ENCODE peak calls at places on chromosome 21, in nine cellular contexts. One of them, this sample, is unnamed.

GRCh38 chr21:28675265-28676041 is 317.2 kb downstream of the LTN1 start:
- DNase-seq in adrenal gland: no peak
- DNase-seq in K562: no peak
- DNase-seq in heart right ventricle: no peak
- DNase-seq in small intestine: no peak
- DNase-seq in hepatocyte: no peak
- DNase-seq in breast epithelium: no peak
- DNase-seq in body of pancreas: no peak
- DNase-seq in GM12865: no peak
- DNase-seq in this sample: no peak

GRCh38 chr21:31198575-31198974 is 145.5 kb downstream of the TIAM1 start:
- DNase-seq in GM12865: peak
- DNase-seq in small intestine: peak
- DNase-seq in K562: peak
- DNase-seq in body of pancreas: peak
- DNase-seq in breast epithelium: no peak
- DNase-seq in adrenal gland: no peak
- DNase-seq in heart right ventricle: no peak
- DNase-seq in hepatocyte: peak
- DNase-seq in this sample: no peak

GRCh38 chr21:27545754-27546349 is 579.0 kb upstream of the ADAMTS5 start:
- DNase-seq in small intestine: no peak
- DNase-seq in K562: no peak
- DNase-seq in hepatocyte: no peak
- DNase-seq in heart right ventricle: no peak
- DNase-seq in adrenal gland: no peak
- DNase-seq in body of pancreas: no peak
- DNase-seq in GM12865: no peak
- DNase-seq in breast epithelium: no peak
- DNase-seq in this sample: no peak

GRCh38 chr21:28207776-28208175 is 784.9 kb downstream of the LTN1 start:
- DNase-seq in small intestine: no peak
- DNase-seq in breast epithelium: no peak
- DNase-seq in heart right ventricle: no peak
- DNase-seq in body of pancreas: no peak
- DNase-seq in GM12865: no peak
- DNase-seq in K562: no peak
- DNase-seq in hepatocyte: no peak
- DNase-seq in adrenal gland: no peak
- DNase-seq in this sample: no peak

GRCh38 chr21:26077523-26077922 is 93.0 kb downstream of the APP start:
- DNase-seq in heart right ventricle: no peak
- DNase-seq in adrenal gland: no peak
- DNase-seq in breast epithelium: no peak
- DNase-seq in GM12865: no peak
- DNase-seq in hepatocyte: peak
- DNase-seq in K562: no peak
- DNase-seq in body of pancreas: no peak
- DNase-seq in small intestine: no peak
- DNase-seq in this sample: no peak

GRCh38 chr21:42570841-42571387 is 57.3 kb downstream of the SLC37A1 start:
- DNase-seq in K562: no peak
- DNase-seq in small intestine: peak
- DNase-seq in breast epithelium: peak
- DNase-seq in body of pancreas: peak
- DNase-seq in adrenal gland: peak
- DNase-seq in heart right ventricle: no peak
- DNase-seq in GM12865: no peak
- DNase-seq in hepatocyte: no peak
- DNase-seq in this sample: peak

GRCh38 chr21:28540514-28540913 is 452.2 kb downstream of the LTN1 start:
- DNase-seq in K562: no peak
- DNase-seq in small intestine: no peak
- DNase-seq in hepatocyte: no peak
- DNase-seq in body of pancreas: no peak
- DNase-seq in heart right ventricle: no peak
- DNase-seq in adrenal gland: no peak
- DNase-seq in breast epithelium: no peak
- DNase-seq in GM12865: no peak
- DNase-seq in this sample: no peak

GRCh38 chr21:15669247-15669646 is 60.5 kb upstream of the USP25 start:
- DNase-seq in breast epithelium: no peak
- DNase-seq in K562: no peak
- DNase-seq in hepatocyte: no peak
- DNase-seq in GM12865: no peak
- DNase-seq in small intestine: no peak
- DNase-seq in adrenal gland: no peak
- DNase-seq in heart right ventricle: no peak
- DNase-seq in body of pancreas: no peak
- DNase-seq in this sample: peak

GRCh38 chr21:15904389-15904788 is 174.6 kb downstream of the USP25 start:
- DNase-seq in heart right ventricle: no peak
- DNase-seq in adrenal gland: no peak
- DNase-seq in body of pancreas: no peak
- DNase-seq in small intestine: no peak
- DNase-seq in breast epithelium: no peak
- DNase-seq in GM12865: no peak
- DNase-seq in K562: no peak
- DNase-seq in hepatocyte: no peak
- DNase-seq in this sample: no peak

GRCh38 chr21:20739421-20739820 is 258.8 kb upstream of the NCAM2 start:
- DNase-seq in GM12865: peak
- DNase-seq in body of pancreas: no peak
- DNase-seq in small intestine: no peak
- DNase-seq in heart right ventricle: no peak
- DNase-seq in hepatocyte: no peak
- DNase-seq in breast epithelium: no peak
- DNase-seq in adrenal gland: no peak
- DNase-seq in K562: peak
- DNase-seq in this sample: peak

GRCh38 chr21:25960423-25960822 is 210.1 kb downstream of the APP start:
- DNase-seq in body of pancreas: no peak
- DNase-seq in hepatocyte: peak
- DNase-seq in breast epithelium: no peak
- DNase-seq in GM12865: no peak
- DNase-seq in adrenal gland: no peak
- DNase-seq in small intestine: no peak
- DNase-seq in K562: no peak
- DNase-seq in heart right ventricle: no peak
- DNase-seq in this sample: peak

DNA sequence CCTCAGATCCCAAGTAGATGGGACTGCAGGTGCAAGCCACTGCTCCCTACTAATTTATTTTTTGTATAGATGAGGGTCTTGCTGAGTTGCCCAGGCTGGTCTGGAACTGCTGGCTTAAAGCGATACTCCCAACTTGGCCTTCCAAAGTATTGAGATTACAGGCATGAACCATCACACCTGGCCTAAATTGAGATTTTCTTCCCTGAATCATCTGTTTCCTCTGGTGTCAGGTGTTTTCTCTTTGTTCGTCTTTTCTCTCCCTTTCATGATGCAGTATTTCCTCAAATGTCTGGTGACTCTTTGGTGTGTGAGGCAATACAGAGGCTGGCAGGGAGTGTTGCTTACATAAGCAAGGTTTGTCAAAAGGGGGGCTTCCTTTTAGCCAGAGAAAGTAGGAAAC is 27.6 kb downstream of the CLDN14 start:
- DNase-seq in adrenal gland: no peak
- DNase-seq in K562: no peak
- DNase-seq in breast epithelium: no peak
- DNase-seq in heart right ventricle: no peak
- DNase-seq in body of pancreas: no peak
- DNase-seq in small intestine: no peak
- DNase-seq in GM12865: no peak
- DNase-seq in hepatocyte: no peak
- DNase-seq in this sample: no peak
- H3K4me3 ChIP-seq in adrenal gland: no peak
- H3K4me3 ChIP-seq in K562: no peak
- H3K4me3 ChIP-seq in breast epithelium: no peak
- H3K4me3 ChIP-seq in heart right ventricle: no peak
- H3K4me3 ChIP-seq in body of pancreas: no peak
- H3K4me3 ChIP-seq in small intestine: no peak
- H3K4me3 ChIP-seq in GM12865: no peak
- H3K4me3 ChIP-seq in hepatocyte: no peak
- H3K4me3 ChIP-seq in this sample: no peak

GRCh38 chr21:43825936-43826622 is 36.7 kb downstream of the RRP1 start:
- DNase-seq in adrenal gland: no peak
- DNase-seq in small intestine: no peak
- DNase-seq in heart right ventricle: no peak
- DNase-seq in body of pancreas: no peak
- DNase-seq in GM12865: no peak
- DNase-seq in K562: no peak
- DNase-seq in breast epithelium: no peak
- DNase-seq in hepatocyte: no peak
- DNase-seq in this sample: peak
- H3K4me3 ChIP-seq in adrenal gland: no peak
- H3K4me3 ChIP-seq in small intestine: no peak
- H3K4me3 ChIP-seq in heart right ventricle: no peak
- H3K4me3 ChIP-seq in body of pancreas: no peak
- H3K4me3 ChIP-seq in GM12865: no peak
- H3K4me3 ChIP-seq in K562: no peak
- H3K4me3 ChIP-seq in breast epithelium: no peak
- H3K4me3 ChIP-seq in hepatocyte: no peak
- H3K4me3 ChIP-seq in this sample: no peak

DNA sequence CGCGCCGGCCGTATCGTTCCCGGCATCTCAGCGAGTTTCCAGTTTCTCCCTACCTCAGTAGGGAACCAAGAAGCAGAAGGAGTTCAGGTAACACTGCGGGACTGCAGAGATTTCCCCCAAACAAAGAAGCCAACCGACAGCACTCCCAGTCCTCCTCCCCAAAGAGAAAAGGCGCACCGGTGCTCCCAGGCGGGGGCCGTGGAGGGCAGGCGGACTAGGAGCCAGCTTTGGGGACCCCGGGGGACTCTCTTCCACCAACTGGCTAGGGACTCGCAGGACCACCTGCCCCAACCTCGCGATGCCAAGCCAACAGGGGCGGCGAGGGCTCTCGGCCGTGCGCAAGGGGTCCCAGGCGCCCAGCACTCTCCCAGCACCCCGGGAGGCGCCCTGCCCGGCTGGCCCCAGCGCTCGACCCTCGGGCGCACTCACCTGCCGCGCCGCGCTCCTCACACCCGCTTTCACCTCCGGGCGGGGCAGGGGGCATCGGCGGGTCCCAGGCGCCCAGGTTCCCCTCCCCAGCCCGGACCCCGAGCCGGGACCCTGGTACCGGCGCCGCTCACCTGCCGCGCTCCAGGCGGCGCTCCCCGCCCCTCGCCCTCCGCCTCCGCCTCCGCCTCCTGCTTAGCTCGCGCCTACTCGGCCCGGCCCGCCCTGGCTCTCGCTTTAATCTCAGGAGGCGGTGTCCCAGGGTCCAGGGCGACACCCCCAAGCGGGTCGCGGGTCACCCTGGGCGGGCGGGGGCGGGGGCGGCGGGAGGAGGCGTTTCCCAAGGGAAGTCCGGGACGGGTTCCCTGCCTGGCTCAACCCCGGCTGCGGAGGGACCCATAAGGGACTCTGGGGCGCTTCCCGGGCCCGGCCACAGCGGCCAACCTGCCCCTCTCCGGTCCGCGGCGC is at the start of gene TMPRSS2:
- DNase-seq in breast epithelium: peak
- DNase-seq in GM12865: no peak
- DNase-seq in adrenal gland: no peak
- DNase-seq in small intestine: peak
- DNase-seq in hepatocyte: peak
- DNase-seq in heart right ventricle: no peak
- DNase-seq in body of pancreas: peak
- DNase-seq in K562: no peak
- DNase-seq in this sample: peak
- H3K4me3 ChIP-seq in breast epithelium: no peak
- H3K4me3 ChIP-seq in GM12865: no peak
- H3K4me3 ChIP-seq in adrenal gland: no peak
- H3K4me3 ChIP-seq in small intestine: peak
- H3K4me3 ChIP-seq in hepatocyte: peak
- H3K4me3 ChIP-seq in heart right ventricle: no peak
- H3K4me3 ChIP-seq in body of pancreas: peak
- H3K4me3 ChIP-seq in K562: no peak
- H3K4me3 ChIP-seq in this sample: peak

DNA sequence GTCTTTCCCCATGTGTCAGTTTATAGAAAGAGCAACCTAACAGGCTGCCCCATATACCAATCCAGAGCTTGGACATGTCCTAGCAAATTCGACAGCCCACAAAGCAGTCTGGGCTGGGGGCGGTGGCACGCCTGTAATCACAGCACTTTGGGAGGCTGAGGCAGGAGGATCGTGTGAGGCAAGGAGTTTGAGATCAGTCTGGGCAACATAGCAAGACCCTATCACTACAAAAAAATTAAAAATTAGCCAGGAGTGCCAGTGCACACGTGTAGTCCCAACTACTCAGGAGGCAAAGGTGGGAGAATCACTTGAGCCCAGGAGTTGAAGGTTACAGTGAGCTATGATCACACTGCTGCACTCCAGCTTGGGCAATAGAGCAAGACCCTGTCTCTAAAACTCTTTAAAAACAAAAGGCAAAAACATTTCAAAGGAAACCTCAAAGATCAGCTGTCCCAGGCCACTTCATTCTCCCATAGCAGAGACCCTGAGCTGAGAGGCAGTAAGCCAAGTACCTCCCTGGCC is 54.4 kb downstream of the SETD4 start:
- DNase-seq in GM12865: no peak
- DNase-seq in K562: no peak
- DNase-seq in small intestine: no peak
- DNase-seq in breast epithelium: no peak
- DNase-seq in heart right ventricle: no peak
- DNase-seq in hepatocyte: no peak
- DNase-seq in adrenal gland: no peak
- DNase-seq in body of pancreas: no peak
- DNase-seq in this sample: no peak
- H3K4me3 ChIP-seq in GM12865: no peak
- H3K4me3 ChIP-seq in K562: no peak
- H3K4me3 ChIP-seq in small intestine: no peak
- H3K4me3 ChIP-seq in breast epithelium: no peak
- H3K4me3 ChIP-seq in heart right ventricle: no peak
- H3K4me3 ChIP-seq in hepatocyte: no peak
- H3K4me3 ChIP-seq in adrenal gland: no peak
- H3K4me3 ChIP-seq in body of pancreas: no peak
- H3K4me3 ChIP-seq in this sample: no peak

GRCh38 chr21:45634511-45635183 is 8.9 kb upstream of the PCBP3 start:
- DNase-seq in adrenal gland: no peak
- DNase-seq in breast epithelium: no peak
- DNase-seq in body of pancreas: no peak
- DNase-seq in small intestine: no peak
- DNase-seq in K562: no peak
- DNase-seq in heart right ventricle: no peak
- DNase-seq in GM12865: no peak
- DNase-seq in hepatocyte: no peak
- DNase-seq in this sample: no peak
- H3K4me3 ChIP-seq in adrenal gland: no peak
- H3K4me3 ChIP-seq in breast epithelium: no peak
- H3K4me3 ChIP-seq in body of pancreas: no peak
- H3K4me3 ChIP-seq in small intestine: no peak
- H3K4me3 ChIP-seq in K562: no peak
- H3K4me3 ChIP-seq in heart right ventricle: no peak
- H3K4me3 ChIP-seq in GM12865: no peak
- H3K4me3 ChIP-seq in hepatocyte: no peak
- H3K4me3 ChIP-seq in this sample: no peak

This sample was measured in endodermal cell.